ENCODE peak calls at places on chromosome 12, in eight cellular contexts. One of them, this sample, is unnamed.
A peak's percentile ranks its signal among the peaks of the same experiment; 100 is the strongest.

GRCh38 chr12:101697197-101697929 is at the start of gene CHPT1:
- DNase-seq in NCI-H1092 treated with DMSO at 0.1 percent for 48 hours: peak; percentile 51
- DNase-seq in heart left ventricle: peak; percentile 90
- DNase-seq in stimulated activated CD4-positive, alpha-beta T cell treated with anti-CD3 and anti-CD28 coated beads, Interleukin-2, amount 100 ng/mL, for 48 hours: peak; percentile 44
- DNase-seq in GM20000: peak; percentile 87
- DNase-seq in lower lobe of right lung: peak; percentile 87
- DNase-seq in stimulated activated CD8-positive, alpha-beta memory T cell treated with anti-CD3 and anti-CD28 coated beads, Interleukin-12 subunit alpha, Interleukin-12 subunit beta, amount 100 ng/mL, for 4 hours: peak; percentile 48
- DNase-seq in anterior cingulate cortex: peak; percentile 46
- DNase-seq in this sample: peak; percentile 39

GRCh38 chr12:13981296-13981962 is at the start of gene GRIN2B:
- DNase-seq in NCI-H1092 treated with DMSO at 0.1 percent for 48 hours: peak; percentile 34
- DNase-seq in heart left ventricle: no peak
- DNase-seq in stimulated activated CD4-positive, alpha-beta T cell treated with anti-CD3 and anti-CD28 coated beads, Interleukin-2, amount 100 ng/mL, for 48 hours: no peak
- DNase-seq in GM20000: no peak
- DNase-seq in lower lobe of right lung: no peak
- DNase-seq in stimulated activated CD8-positive, alpha-beta memory T cell treated with anti-CD3 and anti-CD28 coated beads, Interleukin-12 subunit alpha, Interleukin-12 subunit beta, amount 100 ng/mL, for 4 hours: no peak
- DNase-seq in anterior cingulate cortex: no peak
- DNase-seq in this sample: no peak

GRCh38 chr12:3000548-3001275 is 41.5 kb downstream of the TEAD4 start:
- DNase-seq in NCI-H1092 treated with DMSO at 0.1 percent for 48 hours: no peak
- DNase-seq in heart left ventricle: no peak
- DNase-seq in stimulated activated CD4-positive, alpha-beta T cell treated with anti-CD3 and anti-CD28 coated beads, Interleukin-2, amount 100 ng/mL, for 48 hours: no peak
- DNase-seq in GM20000: no peak
- DNase-seq in lower lobe of right lung: no peak
- DNase-seq in stimulated activated CD8-positive, alpha-beta memory T cell treated with anti-CD3 and anti-CD28 coated beads, Interleukin-12 subunit alpha, Interleukin-12 subunit beta, amount 100 ng/mL, for 4 hours: no peak
- DNase-seq in anterior cingulate cortex: no peak
- DNase-seq in this sample: no peak

GRCh38 chr12:54390176-54390667 is 5.7 kb upstream of the ZNF385A start:
- DNase-seq in NCI-H1092 treated with DMSO at 0.1 percent for 48 hours: no peak
- DNase-seq in heart left ventricle: no peak
- DNase-seq in stimulated activated CD4-positive, alpha-beta T cell treated with anti-CD3 and anti-CD28 coated beads, Interleukin-2, amount 100 ng/mL, for 48 hours: no peak
- DNase-seq in GM20000: no peak
- DNase-seq in lower lobe of right lung: no peak
- DNase-seq in stimulated activated CD8-positive, alpha-beta memory T cell treated with anti-CD3 and anti-CD28 coated beads, Interleukin-12 subunit alpha, Interleukin-12 subunit beta, amount 100 ng/mL, for 4 hours: no peak
- DNase-seq in anterior cingulate cortex: no peak
- DNase-seq in this sample: no peak

GRCh38 chr12:34287437-34287836 is 265.1 kb downstream of the ALG10 start:
- DNase-seq in NCI-H1092 treated with DMSO at 0.1 percent for 48 hours: no peak
- DNase-seq in heart left ventricle: no peak
- DNase-seq in stimulated activated CD4-positive, alpha-beta T cell treated with anti-CD3 and anti-CD28 coated beads, Interleukin-2, amount 100 ng/mL, for 48 hours: no peak
- DNase-seq in GM20000: no peak
- DNase-seq in lower lobe of right lung: no peak
- DNase-seq in stimulated activated CD8-positive, alpha-beta memory T cell treated with anti-CD3 and anti-CD28 coated beads, Interleukin-12 subunit alpha, Interleukin-12 subunit beta, amount 100 ng/mL, for 4 hours: no peak
- DNase-seq in anterior cingulate cortex: no peak
- DNase-seq in this sample: no peak

GRCh38 chr12:26512213-26512612 is 316.8 kb downstream of the SSPN start:
- DNase-seq in NCI-H1092 treated with DMSO at 0.1 percent for 48 hours: no peak
- DNase-seq in heart left ventricle: no peak
- DNase-seq in stimulated activated CD4-positive, alpha-beta T cell treated with anti-CD3 and anti-CD28 coated beads, Interleukin-2, amount 100 ng/mL, for 48 hours: no peak
- DNase-seq in GM20000: no peak
- DNase-seq in lower lobe of right lung: no peak
- DNase-seq in stimulated activated CD8-positive, alpha-beta memory T cell treated with anti-CD3 and anti-CD28 coated beads, Interleukin-12 subunit alpha, Interleukin-12 subunit beta, amount 100 ng/mL, for 4 hours: no peak
- DNase-seq in anterior cingulate cortex: no peak
- DNase-seq in this sample: no peak

GRCh38 chr12:49933793-49934192 is 16.7 kb upstream of the AQP2 start:
- DNase-seq in NCI-H1092 treated with DMSO at 0.1 percent for 48 hours: no peak
- DNase-seq in heart left ventricle: no peak
- DNase-seq in stimulated activated CD4-positive, alpha-beta T cell treated with anti-CD3 and anti-CD28 coated beads, Interleukin-2, amount 100 ng/mL, for 48 hours: no peak
- DNase-seq in GM20000: no peak
- DNase-seq in lower lobe of right lung: no peak
- DNase-seq in stimulated activated CD8-positive, alpha-beta memory T cell treated with anti-CD3 and anti-CD28 coated beads, Interleukin-12 subunit alpha, Interleukin-12 subunit beta, amount 100 ng/mL, for 4 hours: no peak
- DNase-seq in anterior cingulate cortex: no peak
- DNase-seq in this sample: no peak

GRCh38 chr12:97754306-97754705 is 291.7 kb downstream of the RMST start:
- DNase-seq in NCI-H1092 treated with DMSO at 0.1 percent for 48 hours: peak; percentile 35
- DNase-seq in heart left ventricle: no peak
- DNase-seq in stimulated activated CD4-positive, alpha-beta T cell treated with anti-CD3 and anti-CD28 coated beads, Interleukin-2, amount 100 ng/mL, for 48 hours: no peak
- DNase-seq in GM20000: no peak
- DNase-seq in lower lobe of right lung: no peak
- DNase-seq in stimulated activated CD8-positive, alpha-beta memory T cell treated with anti-CD3 and anti-CD28 coated beads, Interleukin-12 subunit alpha, Interleukin-12 subunit beta, amount 100 ng/mL, for 4 hours: no peak
- DNase-seq in anterior cingulate cortex: no peak
- DNase-seq in this sample: no peak

GRCh38 chr12:89306827-89307498 is 45.3 kb downstream of the DUSP6 start:
- DNase-seq in NCI-H1092 treated with DMSO at 0.1 percent for 48 hours: no peak
- DNase-seq in heart left ventricle: no peak
- DNase-seq in stimulated activated CD4-positive, alpha-beta T cell treated with anti-CD3 and anti-CD28 coated beads, Interleukin-2, amount 100 ng/mL, for 48 hours: no peak
- DNase-seq in GM20000: no peak
- DNase-seq in lower lobe of right lung: no peak
- DNase-seq in stimulated activated CD8-positive, alpha-beta memory T cell treated with anti-CD3 and anti-CD28 coated beads, Interleukin-12 subunit alpha, Interleukin-12 subunit beta, amount 100 ng/mL, for 4 hours: no peak
- DNase-seq in anterior cingulate cortex: no peak
- DNase-seq in this sample: no peak

GRCh38 chr12:119179335-119180021 is 747 bp downstream of the HSPB8 start:
- DNase-seq in NCI-H1092 treated with DMSO at 0.1 percent for 48 hours: no peak
- DNase-seq in heart left ventricle: peak; percentile 67
- DNase-seq in stimulated activated CD4-positive, alpha-beta T cell treated with anti-CD3 and anti-CD28 coated beads, Interleukin-2, amount 100 ng/mL, for 48 hours: no peak
- DNase-seq in GM20000: no peak
- DNase-seq in lower lobe of right lung: no peak
- DNase-seq in stimulated activated CD8-positive, alpha-beta memory T cell treated with anti-CD3 and anti-CD28 coated beads, Interleukin-12 subunit alpha, Interleukin-12 subunit beta, amount 100 ng/mL, for 4 hours: no peak
- DNase-seq in anterior cingulate cortex: no peak
- DNase-seq in this sample: no peak

GRCh38 chr12:119176267-119177055 is 2.3 kb upstream of the HSPB8 start:
- DNase-seq in NCI-H1092 treated with DMSO at 0.1 percent for 48 hours: peak; percentile 8
- DNase-seq in heart left ventricle: peak; percentile 97
- DNase-seq in stimulated activated CD4-positive, alpha-beta T cell treated with anti-CD3 and anti-CD28 coated beads, Interleukin-2, amount 100 ng/mL, for 48 hours: no peak
- DNase-seq in GM20000: no peak
- DNase-seq in lower lobe of right lung: peak; percentile 84
- DNase-seq in stimulated activated CD8-positive, alpha-beta memory T cell treated with anti-CD3 and anti-CD28 coated beads, Interleukin-12 subunit alpha, Interleukin-12 subunit beta, amount 100 ng/mL, for 4 hours: no peak
- DNase-seq in anterior cingulate cortex: no peak
- DNase-seq in this sample: no peak

GRCh38 chr12:90953956-90954421 is 987 bp downstream of the CCER1 start:
- DNase-seq in NCI-H1092 treated with DMSO at 0.1 percent for 48 hours: no peak
- DNase-seq in heart left ventricle: peak; percentile 20
- DNase-seq in stimulated activated CD4-positive, alpha-beta T cell treated with anti-CD3 and anti-CD28 coated beads, Interleukin-2, amount 100 ng/mL, for 48 hours: no peak
- DNase-seq in GM20000: peak; percentile 24
- DNase-seq in lower lobe of right lung: no peak
- DNase-seq in stimulated activated CD8-positive, alpha-beta memory T cell treated with anti-CD3 and anti-CD28 coated beads, Interleukin-12 subunit alpha, Interleukin-12 subunit beta, amount 100 ng/mL, for 4 hours: no peak
- DNase-seq in anterior cingulate cortex: no peak
- DNase-seq in this sample: no peak

GRCh38 chr12:21559855-21560569 is 33.9 kb downstream of the SPX start:
- DNase-seq in NCI-H1092 treated with DMSO at 0.1 percent for 48 hours: no peak
- DNase-seq in heart left ventricle: no peak
- DNase-seq in stimulated activated CD4-positive, alpha-beta T cell treated with anti-CD3 and anti-CD28 coated beads, Interleukin-2, amount 100 ng/mL, for 48 hours: no peak
- DNase-seq in GM20000: no peak
- DNase-seq in lower lobe of right lung: no peak
- DNase-seq in stimulated activated CD8-positive, alpha-beta memory T cell treated with anti-CD3 and anti-CD28 coated beads, Interleukin-12 subunit alpha, Interleukin-12 subunit beta, amount 100 ng/mL, for 4 hours: no peak
- DNase-seq in anterior cingulate cortex: no peak
- DNase-seq in this sample: no peak

GRCh38 chr12:87227157-87227556 is 802.0 kb downstream of the C12orf50 start:
- DNase-seq in NCI-H1092 treated with DMSO at 0.1 percent for 48 hours: no peak
- DNase-seq in heart left ventricle: no peak
- DNase-seq in stimulated activated CD4-positive, alpha-beta T cell treated with anti-CD3 and anti-CD28 coated beads, Interleukin-2, amount 100 ng/mL, for 48 hours: no peak
- DNase-seq in GM20000: no peak
- DNase-seq in lower lobe of right lung: no peak
- DNase-seq in stimulated activated CD8-positive, alpha-beta memory T cell treated with anti-CD3 and anti-CD28 coated beads, Interleukin-12 subunit alpha, Interleukin-12 subunit beta, amount 100 ng/mL, for 4 hours: no peak
- DNase-seq in anterior cingulate cortex: no peak
- DNase-seq in this sample: no peak

GRCh38 chr12:72295744-72296143 is 23.6 kb downstream of the TRHDE start:
- DNase-seq in NCI-H1092 treated with DMSO at 0.1 percent for 48 hours: no peak
- DNase-seq in heart left ventricle: no peak
- DNase-seq in stimulated activated CD4-positive, alpha-beta T cell treated with anti-CD3 and anti-CD28 coated beads, Interleukin-2, amount 100 ng/mL, for 48 hours: no peak
- DNase-seq in GM20000: no peak
- DNase-seq in lower lobe of right lung: no peak
- DNase-seq in stimulated activated CD8-positive, alpha-beta memory T cell treated with anti-CD3 and anti-CD28 coated beads, Interleukin-12 subunit alpha, Interleukin-12 subunit beta, amount 100 ng/mL, for 4 hours: no peak
- DNase-seq in anterior cingulate cortex: no peak
- DNase-seq in this sample: no peak

GRCh38 chr12:64293654-64294364 is 71.7 kb upstream of the KICS2 start:
- DNase-seq in NCI-H1092 treated with DMSO at 0.1 percent for 48 hours: no peak
- DNase-seq in heart left ventricle: no peak
- DNase-seq in stimulated activated CD4-positive, alpha-beta T cell treated with anti-CD3 and anti-CD28 coated beads, Interleukin-2, amount 100 ng/mL, for 48 hours: no peak
- DNase-seq in GM20000: no peak
- DNase-seq in lower lobe of right lung: no peak
- DNase-seq in stimulated activated CD8-positive, alpha-beta memory T cell treated with anti-CD3 and anti-CD28 coated beads, Interleukin-12 subunit alpha, Interleukin-12 subunit beta, amount 100 ng/mL, for 4 hours: no peak
- DNase-seq in anterior cingulate cortex: no peak
- DNase-seq in this sample: no peak

GRCh38 chr12:20507711-20508110 is 139.4 kb downstream of the PDE3A start:
- DNase-seq in NCI-H1092 treated with DMSO at 0.1 percent for 48 hours: no peak
- DNase-seq in heart left ventricle: no peak
- DNase-seq in stimulated activated CD4-positive, alpha-beta T cell treated with anti-CD3 and anti-CD28 coated beads, Interleukin-2, amount 100 ng/mL, for 48 hours: no peak
- DNase-seq in GM20000: no peak
- DNase-seq in lower lobe of right lung: no peak
- DNase-seq in stimulated activated CD8-positive, alpha-beta memory T cell treated with anti-CD3 and anti-CD28 coated beads, Interleukin-12 subunit alpha, Interleukin-12 subunit beta, amount 100 ng/mL, for 4 hours: no peak
- DNase-seq in anterior cingulate cortex: no peak
- DNase-seq in this sample: no peak

GRCh38 chr12:49345048-49345839 is 1.4 kb upstream of the DNAJC22 start:
- DNase-seq in NCI-H1092 treated with DMSO at 0.1 percent for 48 hours: peak; percentile 63
- DNase-seq in heart left ventricle: no peak
- DNase-seq in stimulated activated CD4-positive, alpha-beta T cell treated with anti-CD3 and anti-CD28 coated beads, Interleukin-2, amount 100 ng/mL, for 48 hours: no peak
- DNase-seq in GM20000: peak; percentile 81
- DNase-seq in lower lobe of right lung: no peak
- DNase-seq in stimulated activated CD8-positive, alpha-beta memory T cell treated with anti-CD3 and anti-CD28 coated beads, Interleukin-12 subunit alpha, Interleukin-12 subunit beta, amount 100 ng/mL, for 4 hours: no peak
- DNase-seq in anterior cingulate cortex: no peak
- DNase-seq in this sample: no peak

GRCh38 chr12:43550831-43551270 is 1.2 kb downstream of the ADAMTS20 start:
- DNase-seq in NCI-H1092 treated with DMSO at 0.1 percent for 48 hours: no peak
- DNase-seq in heart left ventricle: no peak
- DNase-seq in stimulated activated CD4-positive, alpha-beta T cell treated with anti-CD3 and anti-CD28 coated beads, Interleukin-2, amount 100 ng/mL, for 48 hours: no peak
- DNase-seq in GM20000: no peak
- DNase-seq in lower lobe of right lung: no peak
- DNase-seq in stimulated activated CD8-positive, alpha-beta memory T cell treated with anti-CD3 and anti-CD28 coated beads, Interleukin-12 subunit alpha, Interleukin-12 subunit beta, amount 100 ng/mL, for 4 hours: no peak
- DNase-seq in anterior cingulate cortex: no peak
- DNase-seq in this sample: no peak

GRCh38 chr12:101884174-101884573 is 6.8 kb downstream of the DRAM1 start:
- DNase-seq in NCI-H1092 treated with DMSO at 0.1 percent for 48 hours: no peak
- DNase-seq in heart left ventricle: no peak
- DNase-seq in stimulated activated CD4-positive, alpha-beta T cell treated with anti-CD3 and anti-CD28 coated beads, Interleukin-2, amount 100 ng/mL, for 48 hours: no peak
- DNase-seq in GM20000: no peak
- DNase-seq in lower lobe of right lung: no peak
- DNase-seq in stimulated activated CD8-positive, alpha-beta memory T cell treated with anti-CD3 and anti-CD28 coated beads, Interleukin-12 subunit alpha, Interleukin-12 subunit beta, amount 100 ng/mL, for 4 hours: no peak
- DNase-seq in anterior cingulate cortex: no peak
- DNase-seq in this sample: no peak

GRCh38 chr12:105409286-105409685 is 78.8 kb downstream of the C12orf75 start:
- DNase-seq in NCI-H1092 treated with DMSO at 0.1 percent for 48 hours: no peak
- DNase-seq in heart left ventricle: no peak
- DNase-seq in stimulated activated CD4-positive, alpha-beta T cell treated with anti-CD3 and anti-CD28 coated beads, Interleukin-2, amount 100 ng/mL, for 48 hours: no peak
- DNase-seq in GM20000: no peak
- DNase-seq in lower lobe of right lung: no peak
- DNase-seq in stimulated activated CD8-positive, alpha-beta memory T cell treated with anti-CD3 and anti-CD28 coated beads, Interleukin-12 subunit alpha, Interleukin-12 subunit beta, amount 100 ng/mL, for 4 hours: no peak
- DNase-seq in anterior cingulate cortex: no peak
- DNase-seq in this sample: no peak

GRCh38 chr12:26286186-26286585 is 90.8 kb downstream of the SSPN start:
- DNase-seq in NCI-H1092 treated with DMSO at 0.1 percent for 48 hours: no peak
- DNase-seq in heart left ventricle: no peak
- DNase-seq in stimulated activated CD4-positive, alpha-beta T cell treated with anti-CD3 and anti-CD28 coated beads, Interleukin-2, amount 100 ng/mL, for 48 hours: no peak
- DNase-seq in GM20000: no peak
- DNase-seq in lower lobe of right lung: no peak
- DNase-seq in stimulated activated CD8-positive, alpha-beta memory T cell treated with anti-CD3 and anti-CD28 coated beads, Interleukin-12 subunit alpha, Interleukin-12 subunit beta, amount 100 ng/mL, for 4 hours: no peak
- DNase-seq in anterior cingulate cortex: no peak
- DNase-seq in this sample: no peak

GRCh38 chr12:47277972-47278448 is 198.3 kb upstream of the AMIGO2 start:
- DNase-seq in NCI-H1092 treated with DMSO at 0.1 percent for 48 hours: no peak
- DNase-seq in heart left ventricle: no peak
- DNase-seq in stimulated activated CD4-positive, alpha-beta T cell treated with anti-CD3 and anti-CD28 coated beads, Interleukin-2, amount 100 ng/mL, for 48 hours: no peak
- DNase-seq in GM20000: no peak
- DNase-seq in lower lobe of right lung: no peak
- DNase-seq in stimulated activated CD8-positive, alpha-beta memory T cell treated with anti-CD3 and anti-CD28 coated beads, Interleukin-12 subunit alpha, Interleukin-12 subunit beta, amount 100 ng/mL, for 4 hours: no peak
- DNase-seq in anterior cingulate cortex: no peak
- DNase-seq in this sample: no peak

GRCh38 chr12:121673013-121673441 is 3.6 kb upstream of the MORN3 start:
- DNase-seq in NCI-H1092 treated with DMSO at 0.1 percent for 48 hours: no peak
- DNase-seq in heart left ventricle: no peak
- DNase-seq in stimulated activated CD4-positive, alpha-beta T cell treated with anti-CD3 and anti-CD28 coated beads, Interleukin-2, amount 100 ng/mL, for 48 hours: no peak
- DNase-seq in GM20000: no peak
- DNase-seq in lower lobe of right lung: no peak
- DNase-seq in stimulated activated CD8-positive, alpha-beta memory T cell treated with anti-CD3 and anti-CD28 coated beads, Interleukin-12 subunit alpha, Interleukin-12 subunit beta, amount 100 ng/mL, for 4 hours: no peak
- DNase-seq in anterior cingulate cortex: no peak
- DNase-seq in this sample: no peak

GRCh38 chr12:131058700-131059099 is 105.0 kb downstream of the ADGRD1 start:
- DNase-seq in NCI-H1092 treated with DMSO at 0.1 percent for 48 hours: peak; percentile 13
- DNase-seq in heart left ventricle: no peak
- DNase-seq in stimulated activated CD4-positive, alpha-beta T cell treated with anti-CD3 and anti-CD28 coated beads, Interleukin-2, amount 100 ng/mL, for 48 hours: no peak
- DNase-seq in GM20000: no peak
- DNase-seq in lower lobe of right lung: no peak
- DNase-seq in stimulated activated CD8-positive, alpha-beta memory T cell treated with anti-CD3 and anti-CD28 coated beads, Interleukin-12 subunit alpha, Interleukin-12 subunit beta, amount 100 ng/mL, for 4 hours: no peak
- DNase-seq in anterior cingulate cortex: no peak
- DNase-seq in this sample: no peak

GRCh38 chr12:31118347-31118830 is 44.7 kb downstream of the DDX11 start:
- DNase-seq in NCI-H1092 treated with DMSO at 0.1 percent for 48 hours: peak; percentile 51
- DNase-seq in heart left ventricle: no peak
- DNase-seq in stimulated activated CD4-positive, alpha-beta T cell treated with anti-CD3 and anti-CD28 coated beads, Interleukin-2, amount 100 ng/mL, for 48 hours: no peak
- DNase-seq in GM20000: no peak
- DNase-seq in lower lobe of right lung: no peak
- DNase-seq in stimulated activated CD8-positive, alpha-beta memory T cell treated with anti-CD3 and anti-CD28 coated beads, Interleukin-12 subunit alpha, Interleukin-12 subunit beta, amount 100 ng/mL, for 4 hours: peak; percentile 8
- DNase-seq in anterior cingulate cortex: no peak
- DNase-seq in this sample: no peak

GRCh38 chr12:74963867-74964331 is 245.7 kb downstream of the KCNC2 start:
- DNase-seq in NCI-H1092 treated with DMSO at 0.1 percent for 48 hours: no peak
- DNase-seq in heart left ventricle: no peak
- DNase-seq in stimulated activated CD4-positive, alpha-beta T cell treated with anti-CD3 and anti-CD28 coated beads, Interleukin-2, amount 100 ng/mL, for 48 hours: no peak
- DNase-seq in GM20000: no peak
- DNase-seq in lower lobe of right lung: no peak
- DNase-seq in stimulated activated CD8-positive, alpha-beta memory T cell treated with anti-CD3 and anti-CD28 coated beads, Interleukin-12 subunit alpha, Interleukin-12 subunit beta, amount 100 ng/mL, for 4 hours: no peak
- DNase-seq in anterior cingulate cortex: no peak
- DNase-seq in this sample: no peak

GRCh38 chr12:118357327-118358007 is 15.2 kb downstream of the TAOK3 start:
- DNase-seq in NCI-H1092 treated with DMSO at 0.1 percent for 48 hours: peak; percentile 1
- DNase-seq in heart left ventricle: no peak
- DNase-seq in stimulated activated CD4-positive, alpha-beta T cell treated with anti-CD3 and anti-CD28 coated beads, Interleukin-2, amount 100 ng/mL, for 48 hours: peak; percentile 34
- DNase-seq in GM20000: peak; percentile 50
- DNase-seq in lower lobe of right lung: no peak
- DNase-seq in stimulated activated CD8-positive, alpha-beta memory T cell treated with anti-CD3 and anti-CD28 coated beads, Interleukin-12 subunit alpha, Interleukin-12 subunit beta, amount 100 ng/mL, for 4 hours: no peak
- DNase-seq in anterior cingulate cortex: no peak
- DNase-seq in this sample: no peak

GRCh38 chr12:53061404-53062010 is 11.6 kb downstream of the TNS2 start:
- DNase-seq in NCI-H1092 treated with DMSO at 0.1 percent for 48 hours: peak; percentile 90
- DNase-seq in heart left ventricle: peak; percentile 35
- DNase-seq in stimulated activated CD4-positive, alpha-beta T cell treated with anti-CD3 and anti-CD28 coated beads, Interleukin-2, amount 100 ng/mL, for 48 hours: no peak
- DNase-seq in GM20000: no peak
- DNase-seq in lower lobe of right lung: peak; percentile 85
- DNase-seq in stimulated activated CD8-positive, alpha-beta memory T cell treated with anti-CD3 and anti-CD28 coated beads, Interleukin-12 subunit alpha, Interleukin-12 subunit beta, amount 100 ng/mL, for 4 hours: no peak
- DNase-seq in anterior cingulate cortex: no peak
- DNase-seq in this sample: no peak

GRCh38 chr12:14993537-14994266 is 20.9 kb downstream of the PDE6H start:
- DNase-seq in NCI-H1092 treated with DMSO at 0.1 percent for 48 hours: no peak
- DNase-seq in heart left ventricle: no peak
- DNase-seq in stimulated activated CD4-positive, alpha-beta T cell treated with anti-CD3 and anti-CD28 coated beads, Interleukin-2, amount 100 ng/mL, for 48 hours: no peak
- DNase-seq in GM20000: no peak
- DNase-seq in lower lobe of right lung: no peak
- DNase-seq in stimulated activated CD8-positive, alpha-beta memory T cell treated with anti-CD3 and anti-CD28 coated beads, Interleukin-12 subunit alpha, Interleukin-12 subunit beta, amount 100 ng/mL, for 4 hours: no peak
- DNase-seq in anterior cingulate cortex: no peak
- DNase-seq in this sample: no peak

GRCh38 chr12:119006749-119007148 is 25.4 kb downstream of the SRRM4 start:
- DNase-seq in NCI-H1092 treated with DMSO at 0.1 percent for 48 hours: peak; percentile 46
- DNase-seq in heart left ventricle: no peak
- DNase-seq in stimulated activated CD4-positive, alpha-beta T cell treated with anti-CD3 and anti-CD28 coated beads, Interleukin-2, amount 100 ng/mL, for 48 hours: no peak
- DNase-seq in GM20000: no peak
- DNase-seq in lower lobe of right lung: no peak
- DNase-seq in stimulated activated CD8-positive, alpha-beta memory T cell treated with anti-CD3 and anti-CD28 coated beads, Interleukin-12 subunit alpha, Interleukin-12 subunit beta, amount 100 ng/mL, for 4 hours: no peak
- DNase-seq in anterior cingulate cortex: no peak
- DNase-seq in this sample: no peak

GRCh38 chr12:43104524-43104923 is 447.5 kb downstream of the ADAMTS20 start:
- DNase-seq in NCI-H1092 treated with DMSO at 0.1 percent for 48 hours: no peak
- DNase-seq in heart left ventricle: no peak
- DNase-seq in stimulated activated CD4-positive, alpha-beta T cell treated with anti-CD3 and anti-CD28 coated beads, Interleukin-2, amount 100 ng/mL, for 48 hours: no peak
- DNase-seq in GM20000: no peak
- DNase-seq in lower lobe of right lung: no peak
- DNase-seq in stimulated activated CD8-positive, alpha-beta memory T cell treated with anti-CD3 and anti-CD28 coated beads, Interleukin-12 subunit alpha, Interleukin-12 subunit beta, amount 100 ng/mL, for 4 hours: no peak
- DNase-seq in anterior cingulate cortex: no peak
- DNase-seq in this sample: no peak

GRCh38 chr12:9742665-9743064 is 9.8 kb upstream of the CLECL1 start:
- DNase-seq in NCI-H1092 treated with DMSO at 0.1 percent for 48 hours: no peak
- DNase-seq in heart left ventricle: no peak
- DNase-seq in stimulated activated CD4-positive, alpha-beta T cell treated with anti-CD3 and anti-CD28 coated beads, Interleukin-2, amount 100 ng/mL, for 48 hours: no peak
- DNase-seq in GM20000: no peak
- DNase-seq in lower lobe of right lung: no peak
- DNase-seq in stimulated activated CD8-positive, alpha-beta memory T cell treated with anti-CD3 and anti-CD28 coated beads, Interleukin-12 subunit alpha, Interleukin-12 subunit beta, amount 100 ng/mL, for 4 hours: no peak
- DNase-seq in anterior cingulate cortex: no peak
- DNase-seq in this sample: no peak